ENCODE peak calls at places on chromosomes 2 and 18, in seven cellular contexts. T, N, R, E, V, L and U are unnamed samples. For H3K4me1, the result is how much of the 10 kb centered on the place peaks cover.

GRCh38 chr2:172053486-172053885 is 31.8 kb upstream of the DLX1 start:
- DNase-seq in T (no peak), N (no peak), R (no peak), E (no peak), V (no peak), L (no peak), U (no peak)

GRCh38 chr2:123359636-123360035 is 665.5 kb upstream of the CNTNAP5 start:
- DNase-seq in T (no peak), N (no peak), R (no peak), E (no peak), V (no peak), L (no peak), U (no peak)

GRCh38 chr2:2016912-2017311 is 272.6 kb upstream of the PXDN start:
- DNase-seq in T (no peak), N (no peak), R (no peak), E (no peak), V (no peak), L (no peak), U (no peak)

GRCh38 chr2:72913531-72914225 is 3.6 kb upstream of the EMX1 start:
- DNase-seq in T (no peak), N (peak), R (peak), E (no peak), V (no peak), L (no peak), U (peak)

GRCh38 chr2:192000196-192000990 is 153.5 kb upstream of the CAVIN2 start:
- DNase-seq in T (no peak), N (no peak), R (no peak), E (no peak), V (no peak), L (no peak), U (no peak)

GRCh38 chr2:238699307-238700121 is 148.4 kb upstream of the TWIST2 start:
- DNase-seq in T (no peak), N (no peak), R (no peak), E (no peak), V (no peak), L (no peak), U (no peak)

GRCh38 chr18:37274309-37274987 is 291.1 kb downstream of the CELF4 start:
- DNase-seq in T (no peak), N (no peak), R (no peak), E (no peak), V (peak), L (no peak), U (no peak)

GRCh38 chr2:162327134-162327769 is 8.8 kb upstream of the IFIH1 start:
- DNase-seq in T (peak), N (no peak), R (no peak), E (no peak), V (no peak), L (no peak), U (no peak)

GRCh38 chr2:174614261-174614660 is 16.7 kb upstream of the WIPF1 start:
- DNase-seq in T (no peak), N (no peak), R (peak), E (no peak), V (no peak), L (no peak), U (no peak)

GRCh38 chr2:40734797-40735196 is 282.9 kb upstream of the SLC8A1 start:
- DNase-seq in T (no peak), N (no peak), R (no peak), E (no peak), V (no peak), L (no peak), U (no peak)

GRCh38 chr2:67309281-67309680 is 87.9 kb upstream of the ETAA1 start:
- DNase-seq in T (no peak), N (no peak), R (peak), E (peak), V (no peak), L (no peak), U (no peak)

GRCh38 chr2:39503277-39503676 is 66.2 kb upstream of the MAP4K3 start:
- DNase-seq in T (no peak), N (no peak), R (no peak), E (no peak), V (no peak), L (no peak), U (no peak)

GRCh38 chr2:105782646-105783045 is 37.9 kb downstream of the NCK2 start:
- DNase-seq in T (no peak), N (no peak), R (no peak), E (no peak), V (no peak), L (no peak), U (no peak)

GRCh38 chr2:216426938-216427337 is 14.7 kb downstream of the SMARCAL1 start:
- DNase-seq in T (no peak), N (no peak), R (no peak), E (no peak), V (no peak), L (no peak), U (no peak)

GRCh38 chr18:48719988-48720654 is 181.3 kb downstream of the CTIF start:
- DNase-seq in T (peak), N (no peak), R (no peak), E (no peak), V (no peak), L (no peak), U (no peak)

GRCh38 chr18:35095983-35096676 is 54.9 kb downstream of the MAPRE2 start:
- DNase-seq in T (no peak), N (no peak), R (no peak), E (no peak), V (no peak), L (no peak), U (no peak)

GRCh38 chr2:230934291-230935131 is 9.5 kb upstream of the GPR55 start:
- DNase-seq in T (no peak), N (no peak), R (no peak), E (no peak), V (no peak), L (no peak), U (peak)

GRCh38 chr18:13562494-13563029 is 163.8 kb downstream of the FAM210A start:
- DNase-seq in T (no peak), N (no peak), R (no peak), E (no peak), V (no peak), L (no peak), U (no peak)

GRCh38 chr18:57942493-57942892 is 101.5 kb upstream of the NEDD4L start:
- DNase-seq in T (no peak), N (no peak), R (no peak), E (no peak), V (no peak), L (no peak), U (no peak)

GRCh38 chr2:207847098-207847806 is 77.5 kb upstream of the FZD5 start:
- DNase-seq in T (no peak), N (no peak), R (no peak), E (peak), V (no peak), L (no peak), U (no peak)

GRCh38 chr2:134359367-134360081 is 105.7 kb downstream of the MGAT5 start:
- DNase-seq in T (no peak), N (peak), R (no peak), E (peak), V (no peak), L (peak), U (no peak)

GRCh38 chr2:151808258-151809072 is 19.8 kb downstream of the ARL5A start:
- DNase-seq in T (peak), N (no peak), R (peak), E (peak), V (no peak), L (no peak), U (no peak)

GRCh38 chr18:21163647-21164625 is 52.3 kb upstream of the ROCK1 start:
- DNase-seq in T (no peak), N (no peak), R (peak), E (no peak), V (no peak), L (no peak), U (no peak)

GRCh38 chr18:53991202-53991601 is 233.3 kb downstream of the MBD2 start:
- DNase-seq in T (no peak), N (no peak), R (peak), E (peak), V (no peak), L (no peak), U (no peak)

GRCh38 chr2:125471963-125472362 is 1184.0 kb upstream of the GYPC start:
- DNase-seq in T (no peak), N (no peak), R (peak), E (peak), V (peak), L (no peak), U (no peak)

GRCh38 chr18:36511791-36512352 is 214.4 kb downstream of the FHOD3 start:
- DNase-seq in T (no peak), N (no peak), R (no peak), E (no peak), V (no peak), L (no peak), U (no peak)

GRCh38 chr2:22854588-22854987 is 530.4 kb upstream of the KLHL29 start:
- DNase-seq in T (no peak), N (no peak), R (no peak), E (no peak), V (no peak), L (no peak), U (no peak)

GRCh38 chr2:120552079-120552478 is 183.6 kb upstream of the GLI2 start:
- DNase-seq in T (no peak), N (no peak), R (no peak), E (no peak), V (peak), L (no peak), U (no peak)

GRCh38 chr2:120551540-120551939 is 184.1 kb upstream of the GLI2 start:
- DNase-seq in T (no peak), N (no peak), R (no peak), E (no peak), V (no peak), L (no peak), U (no peak)

GRCh38 chr2:120550893-120551446 is 184.7 kb upstream of the GLI2 start:
- DNase-seq in T (no peak), N (no peak), R (no peak), E (peak), V (no peak), L (no peak), U (no peak)

GRCh38 chr2:120554625-120555032 is 181.0 kb upstream of the GLI2 start:
- DNase-seq in T (no peak), N (no peak), R (no peak), E (peak), V (no peak), L (no peak), U (no peak)

GRCh38 chr2:120552800-120553471 is 182.7 kb upstream of the GLI2 start:
- DNase-seq in T (peak), N (peak), R (peak), E (peak), V (peak), L (peak), U (peak)
- TF ChIP-seq EP300 in T (no peak), N (no peak), R (no peak), E (peak), V (no peak), L (no peak), U (peak)

GRCh38 chr2:156434461-156435291 is 1.5 kb upstream of the GPD2 start:
- DNase-seq in T (no peak), N (no peak), R (peak), E (no peak), V (no peak), L (no peak), U (no peak)
- H3K4me1 ChIP-seq in T (under half), N (under half), R (half or more), E (under half), V (half or more), L (under half), U (half or more)

GRCh38 chr2:28746504-28747111 is 5.0 kb upstream of the PPP1CB start:
- DNase-seq in T (no peak), N (no peak), R (no peak), E (no peak), V (no peak), L (no peak), U (no peak)
- TF ChIP-seq EP300 in T (no peak), N (no peak), R (no peak), E (no peak), V (peak), L (no peak), U (no peak)

GRCh38 chr2:128491845-128492244 is 173.2 kb upstream of the HS6ST1 start:
- DNase-seq in T (no peak), N (no peak), R (no peak), E (no peak), V (peak), L (no peak), U (peak)

GRCh38 chr2:128492966-128493811 is 174.5 kb upstream of the HS6ST1 start:
- DNase-seq in T (peak), N (no peak), R (no peak), E (no peak), V (peak), L (no peak), U (peak)

GRCh38 chr2:128494307-128494639 is 175.6 kb upstream of the HS6ST1 start:
- DNase-seq in T (no peak), N (no peak), R (no peak), E (no peak), V (no peak), L (no peak), U (no peak)

GRCh38 chr2:128494640-128495321 is 176.1 kb upstream of the HS6ST1 start:
- DNase-seq in T (no peak), N (no peak), R (no peak), E (no peak), V (no peak), L (peak), U (peak)

DNA sequence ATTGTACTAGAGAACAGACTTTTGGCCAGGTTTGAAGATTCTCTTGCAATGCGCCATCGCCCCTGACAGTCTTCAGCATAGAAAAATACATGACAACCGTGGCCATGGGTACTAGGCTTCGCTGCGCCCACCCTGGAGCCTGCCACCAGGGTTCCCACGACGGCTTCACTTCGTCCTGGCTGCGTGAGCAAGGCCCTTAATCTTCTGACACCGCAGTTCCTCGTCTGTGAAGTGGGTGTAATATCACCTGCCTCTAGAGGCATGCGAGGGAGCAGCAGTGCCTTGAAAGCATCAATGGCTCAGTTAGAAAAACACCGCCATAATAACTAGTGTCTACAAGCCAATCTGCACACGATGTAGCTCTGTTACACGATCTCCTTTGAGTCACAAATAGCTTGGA is 175.2 kb upstream of the HS6ST1 start:
- DNase-seq in T (no peak), N (no peak), R (no peak), E (no peak), V (no peak), L (no peak), U (peak)
- H3K4me1 ChIP-seq in T (under half), N (under half), R (under half), E (under half), V (under half), L (under half), U (under half)

DNA sequence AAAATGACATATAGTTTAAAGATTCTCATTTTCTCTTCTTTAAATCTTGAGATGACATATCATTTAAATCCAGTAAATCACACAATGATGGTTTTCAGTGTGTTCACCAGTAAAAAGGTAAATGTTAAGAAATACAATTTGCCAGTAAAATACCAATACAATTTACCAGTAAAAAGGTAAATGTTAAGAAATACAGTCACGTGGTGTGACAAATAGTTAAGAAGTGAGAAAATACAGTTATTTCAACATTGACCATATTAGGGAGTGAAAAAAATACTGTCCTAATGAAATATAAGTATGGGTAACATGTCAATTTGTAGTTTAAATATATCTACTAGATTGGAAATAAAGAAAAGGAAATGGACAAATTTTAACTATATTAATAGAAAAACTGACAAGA is 80.5 kb downstream of the DLGAP1 start:
- DNase-seq in T (no peak), N (no peak), R (no peak), E (no peak), V (no peak), L (no peak), U (no peak)
- TF ChIP-seq EP300 in T (no peak), N (no peak), R (no peak), E (no peak), V (no peak), L (no peak), U (no peak)